ENCODE peak calls at places on chromosomes 7 and 10, in six cellular contexts. A is SK-N-SH, Y is A549, H is HCT116, W is Panc1, R is GM23338. J is an unnamed sample.

GRCh38 chr7:139108256-139109187 is 998 bp downstream of the ZC3HAV1 start:
- DNase-seq in A (no peak), Y (peak; percentile 39), H (no peak), W (no peak), R (peak; percentile 54), J (no peak)

GRCh38 chr7:77436889-77437265 is 20.7 kb upstream of the GSAP start:
- DNase-seq in A (no peak), Y (no peak), H (no peak), W (no peak), R (no peak), J (no peak)

GRCh38 chr7:42502022-42502421 is 265.0 kb upstream of the GLI3 start:
- DNase-seq in A (no peak), Y (no peak), H (no peak), W (no peak), R (no peak), J (no peak)

GRCh38 chr10:92181575-92181974 is 109.3 kb downstream of the CPEB3 start:
- DNase-seq in A (no peak), Y (peak; percentile 24), H (no peak), W (no peak), R (peak; percentile 32), J (no peak)

GRCh38 chr7:140714331-140715040 is 18.0 kb downstream of the NDUFB2 start:
- DNase-seq in A (no peak), Y (no peak), H (no peak), W (no peak), R (no peak), J (no peak)

GRCh38 chr10:124688889-124689670 is 55.1 kb downstream of the FAM53B start:
- DNase-seq in A (no peak), Y (no peak), H (no peak), W (no peak), R (no peak), J (no peak)

GRCh38 chr10:13808556-13809391 is 222.0 kb downstream of the PRPF18 start:
- DNase-seq in A (no peak), Y (no peak), H (no peak), W (no peak), R (no peak), J (no peak)

GRCh38 chr7:33744293-33744692 is 161.0 kb upstream of the BMPER start:
- DNase-seq in A (no peak), Y (no peak), H (peak; percentile 21), W (no peak), R (peak; percentile 72), J (peak; percentile 23)

GRCh38 chr7:15687645-15688025 is 1.2 kb upstream of the MEOX2 start:
- DNase-seq in A (peak; percentile 19), Y (no peak), H (no peak), W (no peak), R (peak; percentile 57), J (no peak)

GRCh38 chr7:45089314-45089891 is 634 bp upstream of the NACAD start:
- DNase-seq in A (peak; percentile 98), Y (peak; percentile 58), H (no peak), W (no peak), R (peak; percentile 96), J (no peak)

GRCh38 chr10:103739039-103739764 is 116.2 kb downstream of the SH3PXD2A start:
- DNase-seq in A (no peak), Y (no peak), H (no peak), W (no peak), R (peak; percentile 61), J (no peak)

GRCh38 chr10:15719062-15719898 is 442 bp downstream of the ITGA8 start:
- DNase-seq in A (peak; percentile 55), Y (no peak), H (no peak), W (no peak), R (peak; percentile 73), J (no peak)

GRCh38 chr10:96697026-96697425 is 23.3 kb downstream of the PIK3AP1 start:
- DNase-seq in A (no peak), Y (no peak), H (no peak), W (no peak), R (no peak), J (no peak)

GRCh38 chr10:14838582-14839304 is 637 bp downstream of the HSPA14 start:
- DNase-seq in A (peak; percentile 74), Y (peak; percentile 41), H (no peak), W (no peak), R (peak; percentile 83), J (peak; percentile 6)

GRCh38 chr7:136555933-136556332 is 312.5 kb upstream of the CHRM2 start:
- DNase-seq in A (peak; percentile 74), Y (no peak), H (no peak), W (no peak), R (no peak), J (no peak)

GRCh38 chr7:37211097-37211496 is 237.6 kb downstream of the ELMO1 start:
- DNase-seq in A (no peak), Y (no peak), H (no peak), W (no peak), R (no peak), J (no peak)

GRCh38 chr7:12890586-12890985 is 203.2 kb downstream of the ARL4A start:
- DNase-seq in A (no peak), Y (no peak), H (no peak), W (no peak), R (no peak), J (no peak)

GRCh38 chr10:35306852-35307251 is 29.5 kb upstream of the CCNY start:
- DNase-seq in A (peak; percentile 22), Y (no peak), H (no peak), W (no peak), R (no peak), J (no peak)

GRCh38 chr7:133431134-133431711 is 178.3 kb downstream of the EXOC4 start:
- DNase-seq in A (no peak), Y (no peak), H (no peak), W (no peak), R (no peak), J (no peak)

GRCh38 chr10:118106426-118106825 is 59.7 kb upstream of the RAB11FIP2 start:
- DNase-seq in A (no peak), Y (no peak), H (peak; percentile 8), W (no peak), R (peak; percentile 60), J (peak; percentile 15)

GRCh38 chr7:23335621-23336020 is 36.5 kb downstream of the MALSU1 start:
- DNase-seq in A (no peak), Y (no peak), H (no peak), W (no peak), R (no peak), J (no peak)

GRCh38 chr7:23332881-23333612 is 33.9 kb downstream of the MALSU1 start:
- DNase-seq in A (peak; percentile 43), Y (no peak), H (no peak), W (no peak), R (no peak), J (no peak)

GRCh38 chr7:23333671-23334246 is 34.6 kb downstream of the MALSU1 start:
- DNase-seq in A (no peak), Y (peak; percentile 62), H (no peak), W (peak; percentile 80), R (no peak), J (no peak)

GRCh38 chr7:23335141-23335540 is 36.0 kb downstream of the MALSU1 start:
- DNase-seq in A (no peak), Y (no peak), H (no peak), W (no peak), R (no peak), J (no peak)

GRCh38 chr7:23334482-23335056 is 35.4 kb downstream of the MALSU1 start:
- DNase-seq in A (no peak), Y (peak; percentile 98), H (peak; percentile 91), W (peak; percentile 99), R (no peak), J (no peak)
- TF ChIP-seq REST in A (peak; percentile 61), Y (no peak), H (no peak), W (peak; percentile 60), R (no peak), J (no peak)

DNA sequence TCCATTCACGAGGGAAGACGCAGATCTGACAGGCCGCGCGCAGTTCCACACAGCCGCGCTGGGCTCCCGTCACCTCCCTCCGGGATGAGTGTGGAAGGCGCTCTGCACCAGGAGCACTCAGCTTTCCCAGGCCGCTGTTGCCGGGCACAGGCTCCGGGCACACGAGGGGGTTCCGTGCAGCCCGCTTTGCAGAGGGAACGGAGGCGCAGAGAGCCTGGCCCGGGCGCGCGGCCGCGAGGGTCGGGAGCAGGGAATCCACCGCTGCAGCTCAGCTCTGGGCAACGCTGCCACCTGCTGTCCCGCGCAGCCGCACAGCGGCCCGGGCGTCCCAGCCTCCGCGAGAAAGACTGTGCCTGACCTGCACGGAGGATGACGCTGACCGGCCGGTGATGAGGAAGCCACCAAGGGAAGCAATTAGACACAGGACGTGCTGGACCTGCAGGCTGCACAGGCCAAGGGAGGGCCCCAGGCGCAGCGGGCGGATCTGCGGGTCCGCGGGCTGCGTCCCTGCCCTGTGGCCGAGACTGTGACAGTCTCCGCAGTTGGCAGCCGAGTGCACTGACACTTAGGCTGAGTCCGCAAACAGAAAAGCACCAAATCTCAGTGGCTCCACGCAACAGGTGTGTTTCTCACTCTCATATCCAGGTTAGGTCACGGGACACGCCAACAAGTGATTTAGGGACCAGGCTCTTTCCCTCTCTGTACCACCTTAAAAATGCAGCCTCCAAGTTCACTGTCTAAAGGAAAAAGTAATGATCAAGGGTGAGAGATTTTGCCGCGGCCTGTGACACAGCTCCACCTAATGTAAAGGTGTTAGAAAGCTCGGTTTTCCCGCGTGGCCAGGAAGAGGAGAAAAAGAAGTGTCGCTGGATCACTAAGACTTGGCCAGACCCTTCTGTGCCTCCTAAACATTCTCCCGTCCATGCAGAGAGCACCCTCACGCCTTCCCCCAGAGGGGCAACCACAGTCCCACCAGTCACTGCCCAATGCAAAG is 94.5 kb downstream of the SEC61G start:
- DNase-seq in A (peak; percentile 97), Y (peak; percentile 67), H (no peak), W (no peak), R (peak; percentile 87), J (no peak)
- TF ChIP-seq REST in A (no peak), Y (no peak), H (no peak), W (no peak), R (no peak), J (no peak)

GRCh38 chr10:79237801-79238520 is 109.3 kb upstream of the PPIF start:
- DNase-seq in A (peak; percentile 52), Y (no peak), H (no peak), W (no peak), R (no peak), J (no peak)
- TF ChIP-seq REST in A (no peak), Y (no peak), H (no peak), W (no peak), R (no peak), J (no peak)

GRCh38 chr7:124088590-124088989 is 55.7 kb upstream of the TMEM229A start:
- DNase-seq in A (no peak), Y (no peak), H (no peak), W (no peak), R (no peak), J (no peak)

GRCh38 chr7:124086843-124087242 is 54.0 kb upstream of the TMEM229A start:
- DNase-seq in A (peak; percentile 24), Y (no peak), H (no peak), W (no peak), R (no peak), J (no peak)

GRCh38 chr7:124084024-124084423 is 51.2 kb upstream of the TMEM229A start:
- DNase-seq in A (peak; percentile 60), Y (no peak), H (no peak), W (no peak), R (no peak), J (no peak)

GRCh38 chr7:124085168-124085567 is 52.3 kb upstream of the TMEM229A start:
- DNase-seq in A (peak; percentile 41), Y (no peak), H (no peak), W (no peak), R (no peak), J (no peak)

DNA sequence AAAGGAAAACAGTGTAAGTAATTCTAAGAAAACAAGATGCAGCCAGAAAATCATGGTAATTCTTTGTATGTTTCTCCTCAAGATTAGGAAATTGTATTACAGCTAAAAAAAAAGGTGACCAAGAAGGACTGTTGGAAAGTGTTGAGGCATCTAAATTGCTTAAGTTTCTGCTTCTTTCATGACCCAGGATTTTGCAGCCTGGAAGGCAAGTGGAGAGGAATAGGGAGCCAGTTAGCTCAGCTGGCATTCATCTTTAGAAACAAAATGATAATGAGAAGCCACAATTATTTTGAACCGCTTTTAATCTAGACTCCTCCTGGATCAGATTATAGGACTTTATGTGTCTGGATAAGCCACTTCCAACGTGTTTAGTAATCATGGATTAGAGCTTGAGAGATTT is 56.8 kb upstream of the TMEM229A start:
- DNase-seq in A (no peak), Y (no peak), H (no peak), W (no peak), R (no peak), J (no peak)
- TF ChIP-seq REST in A (no peak), Y (no peak), H (no peak), W (no peak), R (no peak), J (no peak)

J was measured in HL-60.